ENCODE peak calls at places on chromosomes 11 and 22, in four cellular contexts. K is Karpas-422, W is neural progenitor cell, S is fibroblast of lung. P is an unnamed sample.

GRCh38 chr22:37018815-37019308 is 385 bp downstream of the TST start:
- DNase-seq in K (no peak), W (peak), S (peak), P (peak)

GRCh38 chr11:10348650-10349280 is 43.9 kb downstream of the ADM start:
- DNase-seq in K (no peak), W (no peak), S (peak), P (no peak)

GRCh38 chr11:8985462-8985861 is 18.3 kb downstream of the NRIP3 start:
- DNase-seq in K (no peak), W (no peak), S (no peak), P (no peak)

GRCh38 chr11:11252403-11252802 is 100.6 kb downstream of the CSNK2A3 start:
- DNase-seq in K (peak), W (no peak), S (no peak), P (no peak)

GRCh38 chr11:67302571-67303131 is 679 bp upstream of the SSH3 start:
- DNase-seq in K (no peak), W (peak), S (no peak), P (peak)

GRCh38 chr22:49294656-49295464 is 532.8 kb downstream of the BRD1 start:
- DNase-seq in K (no peak), W (no peak), S (no peak), P (no peak)

GRCh38 chr11:12761029-12761428 is 86.8 kb downstream of the TEAD1 start:
- DNase-seq in K (peak), W (no peak), S (peak), P (no peak)

GRCh38 chr11:65378928-65379638 is 3.4 kb downstream of the SLC25A45 start:
- DNase-seq in K (no peak), W (no peak), S (no peak), P (no peak)

GRCh38 chr22:36467946-36468345 is 13.5 kb downstream of the TXN2 start:
- DNase-seq in K (no peak), W (no peak), S (peak), P (no peak)

GRCh38 chr22:40329021-40329456 is 17.3 kb upstream of the ADSL start:
- DNase-seq in K (no peak), W (no peak), S (no peak), P (no peak)

GRCh38 chr11:102591160-102591718 is 33.9 kb downstream of the MMP20 start:
- DNase-seq in K (no peak), W (no peak), S (no peak), P (no peak)

GRCh38 chr11:26994579-26995210 is 783 bp downstream of the FIBIN start:
- DNase-seq in K (no peak), W (no peak), S (no peak), P (peak)

GRCh38 chr11:47415949-47416472 is 7.6 kb downstream of the SLC39A13 start:
- DNase-seq in K (no peak), W (peak), S (peak), P (peak)

GRCh38 chr11:69403556-69404215 is 77.8 kb upstream of the LINC01488 start:
- DNase-seq in K (no peak), W (no peak), S (peak), P (no peak)

GRCh38 chr11:18420067-18420466 is 7.9 kb downstream of the LDHC start:
- DNase-seq in K (no peak), W (no peak), S (no peak), P (no peak)

GRCh38 chr11:93905384-93905783 is 55.0 kb upstream of the VSTM5 start:
- DNase-seq in K (no peak), W (no peak), S (peak), P (no peak)

GRCh38 chr11:85827768-85828639 is 17.1 kb upstream of the SYTL2 start:
- DNase-seq in K (no peak), W (no peak), S (peak), P (no peak)

GRCh38 chr11:1344056-1344635 is 34.7 kb upstream of the TOLLIP start:
- DNase-seq in K (no peak), W (no peak), S (no peak), P (no peak)

GRCh38 chr11:108224908-108225786 is 2.3 kb downstream of the ATM start:
- DNase-seq in K (peak), W (no peak), S (no peak), P (no peak)

GRCh38 chr22:33896801-33897620 is 23.3 kb downstream of the LARGE1 start:
- DNase-seq in K (no peak), W (no peak), S (peak), P (no peak)

GRCh38 chr11:57387284-57388030 is 3.0 kb downstream of the PRG2 start:
- DNase-seq in K (no peak), W (no peak), S (no peak), P (no peak)

GRCh38 chr11:33135216-33135615 is 26.1 kb downstream of the CSTF3 start:
- DNase-seq in K (no peak), W (no peak), S (peak), P (no peak)

GRCh38 chr11:57556041-57556440 is 11.4 kb downstream of the UBE2L6 start:
- DNase-seq in K (no peak), W (no peak), S (no peak), P (no peak)

GRCh38 chr11:13116491-13116890 is 107.4 kb downstream of the RASSF10 start:
- DNase-seq in K (no peak), W (no peak), S (no peak), P (no peak)

GRCh38 chr11:59394186-59394585 is 32.0 kb downstream of the OR5A2 start:
- DNase-seq in K (no peak), W (no peak), S (no peak), P (no peak)

GRCh38 chr11:72238040-72238450 is 5.9 kb downstream of the PHOX2A start:
- DNase-seq in K (peak), W (peak), S (peak), P (peak)

GRCh38 chr11:111777094-111778046 is 11.2 kb upstream of the PPP2R1B start:
- DNase-seq in K (peak), W (peak), S (peak), P (no peak)

GRCh38 chr11:82315093-82315492 is 418.6 kb downstream of the FAM181B start:
- DNase-seq in K (peak), W (peak), S (no peak), P (no peak)

GRCh38 chr22:41382098-41382578 is 396 bp downstream of the TEF start:
- DNase-seq in K (peak), W (peak), S (no peak), P (peak)

GRCh38 chr11:11909727-11910126 is 68.0 kb downstream of the USP47 start:
- DNase-seq in K (no peak), W (no peak), S (peak), P (no peak)

GRCh38 chr11:128152796-128153696 is 434.3 kb downstream of the ETS1 start:
- DNase-seq in K (no peak), W (no peak), S (no peak), P (no peak)

GRCh38 chr22:47209547-47210023 is 447.1 kb downstream of the TBC1D22A start:
- DNase-seq in K (no peak), W (no peak), S (no peak), P (no peak)

GRCh38 chr11:129937592-129938238 is 42.3 kb upstream of the NFRKB start:
- DNase-seq in K (no peak), W (no peak), S (no peak), P (no peak)

GRCh38 chr11:18671246-18671645 is 27.3 kb upstream of the TMEM86A start:
- DNase-seq in K (no peak), W (no peak), S (no peak), P (no peak)

GRCh38 chr22:29451863-29452262 is 13.5 kb downstream of the RFPL1 start:
- DNase-seq in K (no peak), W (no peak), S (no peak), P (no peak)

GRCh38 chr11:78929092-78929905 is 354.6 kb upstream of the NARS2 start:
- DNase-seq in K (no peak), W (peak), S (no peak), P (no peak)

DNA sequence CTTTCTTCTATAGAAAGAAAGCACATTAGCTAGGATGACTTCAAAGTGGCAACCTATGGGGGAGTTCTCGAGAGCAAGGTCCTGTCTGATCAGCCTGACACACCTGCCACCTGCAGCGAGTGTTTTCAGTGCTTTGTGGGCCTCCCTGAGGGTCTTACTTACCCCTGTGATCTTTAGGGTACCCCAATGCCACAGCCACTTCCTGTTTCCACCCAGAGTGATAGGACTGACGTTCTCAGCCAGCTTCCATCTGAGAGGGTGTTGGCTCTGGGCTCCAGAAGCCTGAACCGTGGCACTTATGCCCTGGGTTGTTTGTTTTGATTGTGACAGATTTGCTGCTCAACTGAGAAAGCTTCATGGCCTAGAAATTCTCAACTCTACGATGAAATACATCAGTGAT is 21.7 kb upstream of the ANKK1 start:
- DNase-seq in K (no peak), W (no peak), S (no peak), P (no peak)
- H3K4me3 ChIP-seq in K (no peak), W (no peak), S (no peak), P (no peak)

GRCh38 chr11:62724171-62724570 is 3.1 kb downstream of the HNRNPUL2 start:
- DNase-seq in K (no peak), W (no peak), S (no peak), P (no peak)
- H3K4me3 ChIP-seq in K (peak), W (peak), S (peak), P (peak)

GRCh38 chr11:61026121-61027031 is 54.9 kb downstream of the CD6 start:
- DNase-seq in K (no peak), W (no peak), S (no peak), P (no peak)
- H3K4me3 ChIP-seq in K (no peak), W (no peak), S (no peak), P (no peak)

DNA sequence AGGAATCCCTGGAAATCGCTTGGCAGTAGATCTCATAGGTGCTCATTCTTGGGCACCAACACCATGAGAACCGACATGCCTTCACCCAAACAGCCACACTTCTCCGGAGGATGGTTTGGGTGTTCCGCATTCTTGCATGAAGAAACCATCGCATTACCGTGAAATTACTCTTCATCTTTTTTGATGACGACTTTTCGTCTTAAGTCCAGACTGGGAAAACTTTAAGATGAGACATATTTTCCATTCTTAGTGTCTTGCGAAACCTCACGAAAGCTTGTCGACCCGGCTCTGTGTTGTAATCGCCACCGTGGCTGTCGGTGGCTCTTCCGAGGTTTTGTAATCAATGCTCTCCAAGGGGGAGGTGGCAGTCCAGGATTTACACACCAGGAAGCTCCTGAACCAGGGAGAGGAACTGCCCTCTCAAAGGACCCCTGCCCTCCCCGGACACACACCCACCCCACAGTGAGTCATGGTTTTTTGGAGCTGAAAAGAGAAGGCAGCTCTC is 1.7 kb downstream of the TOM1 start:
- DNase-seq in K (no peak), W (no peak), S (peak), P (peak)
- H3K4me3 ChIP-seq in K (no peak), W (no peak), S (peak), P (peak)

GRCh38 chr11:123191939-123192338 is 3.1 kb downstream of the CLMP start:
- DNase-seq in K (no peak), W (no peak), S (no peak), P (no peak)

GRCh38 chr11:123194308-123195181 is 503 bp downstream of the CLMP start:
- DNase-seq in K (no peak), W (peak), S (no peak), P (no peak)

GRCh38 chr11:123195182-123196059 is at the start of gene CLMP:
- DNase-seq in K (no peak), W (peak), S (peak), P (no peak)

GRCh38 chr11:123196060-123196714 is 1.1 kb upstream of the CLMP start:
- DNase-seq in K (no peak), W (peak), S (no peak), P (no peak)

GRCh38 chr11:123193742-123194141 is 1.3 kb downstream of the CLMP start:
- DNase-seq in K (no peak), W (no peak), S (no peak), P (no peak)
- H3K4me3 ChIP-seq in K (no peak), W (no peak), S (peak), P (peak)

P was measured in lower lobe of right lung.